ENCODE peak calls at places on chromosomes 13 and 19, in eight cellular contexts. J, T, W, Z, O, P, L and S are unnamed samples.

GRCh38 chr19:58368561-58369360 is 6.2 kb upstream of the ZNF497 start:
- DNase-seq in J (no peak), T (no peak), W (no peak), Z (no peak), O (no peak), P (no peak), L (no peak), S (no peak)

GRCh38 chr19:35519291-35519690 is 5.8 kb upstream of the DMKN start:
- DNase-seq in J (no peak), T (no peak), W (no peak), Z (no peak), O (peak), P (no peak), L (no peak), S (no peak)

GRCh38 chr19:55585658-55586339 is 5.2 kb upstream of the ZNF579 start:
- DNase-seq in J (peak), T (peak), W (peak), Z (peak), O (peak), P (peak), L (no peak), S (peak)

GRCh38 chr13:99459101-99459500 is 42.2 kb upstream of the TM9SF2 start:
- DNase-seq in J (no peak), T (no peak), W (no peak), Z (no peak), O (no peak), P (no peak), L (no peak), S (no peak)

GRCh38 chr19:51691122-51692064 is 1.7 kb upstream of the SPACA6 start:
- DNase-seq in J (peak), T (no peak), W (no peak), Z (no peak), O (peak), P (no peak), L (no peak), S (no peak)

GRCh38 chr19:58544591-58545285 is 874 bp downstream of the TRIM28 start:
- DNase-seq in J (peak), T (no peak), W (no peak), Z (peak), O (peak), P (peak), L (peak), S (no peak)

GRCh38 chr19:5036733-5037681 is 68.1 kb downstream of the KDM4B start:
- DNase-seq in J (peak), T (no peak), W (no peak), Z (no peak), O (peak), P (no peak), L (no peak), S (peak)

GRCh38 chr19:49591731-49592485 is 926 bp downstream of the PRR12 start:
- DNase-seq in J (no peak), T (no peak), W (peak), Z (peak), O (peak), P (peak), L (no peak), S (peak)

GRCh38 chr19:21604941-21605548 is 99.6 kb downstream of the ZNF429 start:
- DNase-seq in J (no peak), T (no peak), W (no peak), Z (no peak), O (no peak), P (no peak), L (no peak), S (no peak)

GRCh38 chr13:27374650-27375049 is 49.8 kb upstream of the GTF3A start:
- DNase-seq in J (peak), T (no peak), W (peak), Z (no peak), O (peak), P (peak), L (peak), S (no peak)

GRCh38 chr19:56137405-56137804 is 3.7 kb upstream of the ZNF444 start:
- DNase-seq in J (no peak), T (no peak), W (no peak), Z (no peak), O (no peak), P (no peak), L (no peak), S (no peak)

GRCh38 chr13:112996671-112997091 is 27.7 kb downstream of the MCF2L start:
- DNase-seq in J (no peak), T (no peak), W (no peak), Z (no peak), O (no peak), P (no peak), L (no peak), S (peak)

GRCh38 chr19:51703655-51704515 is 10.8 kb downstream of the SPACA6 start:
- DNase-seq in J (peak), T (peak), W (peak), Z (peak), O (peak), P (peak), L (peak), S (peak)

GRCh38 chr13:20425819-20426219 is 99.8 kb downstream of the CRYL1 start:
- DNase-seq in J (no peak), T (no peak), W (no peak), Z (no peak), O (no peak), P (no peak), L (no peak), S (no peak)

GRCh38 chr13:94268661-94269060 is 210.8 kb downstream of the DCT start:
- DNase-seq in J (no peak), T (no peak), W (no peak), Z (no peak), O (peak), P (no peak), L (no peak), S (no peak)

GRCh38 chr19:2059422-2060201 is 8.6 kb upstream of the MKNK2 start:
- DNase-seq in J (peak), T (no peak), W (peak), Z (no peak), O (peak), P (no peak), L (no peak), S (no peak)

GRCh38 chr13:101230271-101230890 is 185.9 kb downstream of the NALCN start:
- DNase-seq in J (no peak), T (no peak), W (no peak), Z (no peak), O (peak), P (no peak), L (no peak), S (no peak)

GRCh38 chr19:49585023-49585422 is 3.9 kb downstream of the PRRG2 start:
- DNase-seq in J (no peak), T (no peak), W (no peak), Z (no peak), O (no peak), P (no peak), L (no peak), S (no peak)

GRCh38 chr13:98923641-98924397 is 54.0 kb downstream of the DOCK9 start:
- DNase-seq in J (no peak), T (no peak), W (no peak), Z (no peak), O (no peak), P (no peak), L (no peak), S (peak)

GRCh38 chr13:68025604-68026003 is 795.5 kb upstream of the PCDH9 start:
- DNase-seq in J (no peak), T (no peak), W (no peak), Z (no peak), O (no peak), P (no peak), L (no peak), S (no peak)

GRCh38 chr19:13053238-13053637 is 49.4 kb downstream of the LYL1 start:
- DNase-seq in J (no peak), T (no peak), W (no peak), Z (no peak), O (no peak), P (no peak), L (no peak), S (no peak)

GRCh38 chr13:23180711-23181110 is at the start of gene SGCG:
- DNase-seq in J (no peak), T (no peak), W (no peak), Z (no peak), O (no peak), P (no peak), L (no peak), S (no peak)

GRCh38 chr13:94298346-94298745 is 181.1 kb downstream of the DCT start:
- DNase-seq in J (no peak), T (no peak), W (no peak), Z (no peak), O (no peak), P (no peak), L (no peak), S (no peak)

GRCh38 chr13:28805193-28805819 is 14.8 kb upstream of the MTUS2 start:
- DNase-seq in J (peak), T (no peak), W (peak), Z (no peak), O (no peak), P (no peak), L (no peak), S (no peak)

GRCh38 chr19:48874309-48875135 is 2.3 kb downstream of the PPP1R15A start:
- DNase-seq in J (no peak), T (no peak), W (no peak), Z (no peak), O (peak), P (no peak), L (no peak), S (peak)

GRCh38 chr19:47381653-47382279 is 32.7 kb downstream of the DHX34 start:
- DNase-seq in J (no peak), T (peak), W (no peak), Z (no peak), O (no peak), P (peak), L (no peak), S (no peak)

GRCh38 chr13:59533561-59534337 is 630.0 kb downstream of the DIAPH3 start:
- DNase-seq in J (no peak), T (no peak), W (no peak), Z (no peak), O (peak), P (no peak), L (no peak), S (no peak)

GRCh38 chr13:59459972-59460371 is 703.8 kb downstream of the DIAPH3 start:
- DNase-seq in J (no peak), T (no peak), W (no peak), Z (no peak), O (peak), P (no peak), L (no peak), S (no peak)

GRCh38 chr19:47275866-47276461 is 1.3 kb downstream of the INAFM1 start:
- DNase-seq in J (peak), T (no peak), W (peak), Z (no peak), O (peak), P (no peak), L (no peak), S (no peak)

GRCh38 chr13:44399045-44399444 is 25.4 kb downstream of the SERP2 start:
- DNase-seq in J (no peak), T (no peak), W (no peak), Z (no peak), O (no peak), P (no peak), L (no peak), S (peak)

GRCh38 chr19:49555600-49556411 is 24.6 kb downstream of the NOSIP start:
- DNase-seq in J (peak), T (no peak), W (peak), Z (peak), O (no peak), P (peak), L (peak), S (no peak)

GRCh38 chr13:20264271-20265018 is 32.3 kb upstream of the GJB6 start:
- DNase-seq in J (no peak), T (no peak), W (no peak), Z (no peak), O (no peak), P (no peak), L (no peak), S (no peak)

GRCh38 chr19:19410553-19411550 is 5.4 kb downstream of the GATAD2A start:
- DNase-seq in J (no peak), T (no peak), W (no peak), Z (no peak), O (no peak), P (no peak), L (no peak), S (no peak)

GRCh38 chr19:48308695-48309586 is 16.4 kb upstream of the EMP3 start:
- DNase-seq in J (peak), T (peak), W (no peak), Z (no peak), O (no peak), P (no peak), L (no peak), S (no peak)

GRCh38 chr13:42355118-42355840 is 83.3 kb downstream of the AKAP11 start:
- DNase-seq in J (no peak), T (no peak), W (no peak), Z (peak), O (no peak), P (peak), L (peak), S (no peak)

GRCh38 chr19:39413269-39413902 is 917 bp downstream of the PLEKHG2 start:
- DNase-seq in J (peak), T (peak), W (peak), Z (no peak), O (peak), P (no peak), L (no peak), S (peak)